ENCODE peak calls at places on chromosome 12, in ten cellular contexts. B is neural progenitor cell, M is A673, F is fibroblast of lung, T is spleen, Y is lower lobe of right lung, L is endothelial cell of umbilical vein, N is heart left ventricle, J is lung, D is cardiac muscle cell. O is an unnamed sample. For H3K4me1, the result is how much of the 10 kb centered on the place peaks cover.

GRCh38 chr12:70443274-70443673 is 77.2 kb downstream of the KCNMB4 start:
- DNase-seq in D (no peak), J (no peak), T (no peak), Y (no peak), F (no peak), B (no peak), L (peak), M (no peak), N (no peak), O (peak)

GRCh38 chr12:38289396-38289795 is 27.2 kb upstream of the ALG10B start:
- DNase-seq in B (no peak), J (no peak), T (no peak), M (no peak), Y (no peak), L (no peak), D (no peak), N (no peak), F (no peak), O (no peak)

GRCh38 chr12:96132819-96133218 is 61.4 kb upstream of the ELK3 start:
- DNase-seq in B (no peak), T (no peak), N (no peak), Y (no peak), F (no peak), L (peak), M (peak), D (no peak), J (no peak), O (no peak)

GRCh38 chr12:84117190-84117589 is 795.4 kb downstream of the SLC6A15 start:
- DNase-seq in B (no peak), D (no peak), T (no peak), F (no peak), Y (no peak), N (no peak), L (no peak), M (no peak), J (no peak), O (no peak)

GRCh38 chr12:15978431-15978950 is 67.4 kb downstream of the DERA start:
- DNase-seq in T (no peak), L (peak), N (no peak), B (no peak), J (no peak), Y (no peak), D (peak), F (peak), M (peak), O (peak)

GRCh38 chr12:108193922-108194321 is 64.8 kb downstream of the WSCD2 start:
- DNase-seq in F (peak), B (peak), J (peak), L (peak), T (no peak), N (no peak), Y (no peak), D (peak), M (peak), O (no peak)

GRCh38 chr12:481422-481821 is 21.7 kb downstream of the B4GALNT3 start:
- DNase-seq in F (peak), J (no peak), B (no peak), M (peak), N (peak), Y (no peak), L (no peak), D (peak), T (no peak), O (peak)

GRCh38 chr12:83102499-83102898 is 415.8 kb downstream of the TMTC2 start:
- DNase-seq in J (no peak), B (no peak), N (no peak), M (no peak), L (peak), F (peak), T (no peak), D (no peak), Y (no peak), O (peak)

GRCh38 chr12:48993787-48994186 is 5.4 kb downstream of the DDN start:
- DNase-seq in L (no peak), Y (no peak), D (no peak), B (no peak), F (no peak), N (no peak), M (no peak), T (no peak), J (no peak), O (no peak)

GRCh38 chr12:25313591-25313990 is 62.9 kb upstream of the KRAS start:
- DNase-seq in M (no peak), J (no peak), Y (no peak), F (no peak), D (no peak), T (no peak), N (no peak), L (no peak), B (no peak), O (peak)

GRCh38 chr12:129201029-129201428 is 347.8 kb downstream of the GLT1D1 start:
- DNase-seq in Y (no peak), M (no peak), J (no peak), D (no peak), B (no peak), F (no peak), L (no peak), T (no peak), N (no peak), O (no peak)

GRCh38 chr12:27922591-27923139 is 49.9 kb downstream of the PTHLH start:
- DNase-seq in J (no peak), B (no peak), M (no peak), F (peak), L (peak), N (peak), T (no peak), D (no peak), Y (no peak), O (peak)

GRCh38 chr12:71662861-71663560 is 637 bp downstream of the ZFC3H1 start:
- DNase-seq in F (peak), N (peak), Y (peak), T (peak), B (peak), M (peak), L (peak), D (peak), J (peak), O (peak)

GRCh38 chr12:50732591-50732990 is 31.3 kb upstream of the ATF1 start:
- DNase-seq in N (no peak), F (peak), M (no peak), J (no peak), B (no peak), L (no peak), D (no peak), Y (no peak), T (no peak), O (peak)

GRCh38 chr12:197911-198695 is 15.9 kb downstream of the SLC6A12 start:
- DNase-seq in J (no peak), M (no peak), F (no peak), B (no peak), T (peak), D (no peak), N (no peak), Y (no peak), L (no peak), O (no peak)

GRCh38 chr12:6541371-6542165 is 7.3 kb downstream of the GAPDH start:
- DNase-seq in Y (no peak), M (no peak), T (no peak), N (no peak), B (no peak), D (no peak), J (no peak), F (no peak), L (no peak), O (no peak)

GRCh38 chr12:6234214-6234613 is 34.0 kb downstream of the CD9 start:
- DNase-seq in Y (no peak), B (no peak), J (no peak), T (no peak), F (peak), N (no peak), M (no peak), L (no peak), D (no peak), O (peak)

GRCh38 chr12:94875525-94875924 is 128.0 kb downstream of the NDUFA12 start:
- DNase-seq in F (peak), J (no peak), M (no peak), T (no peak), B (peak), Y (no peak), D (peak), N (no peak), L (peak), O (no peak)

GRCh38 chr12:104596128-104596799 is 139.5 kb downstream of the CHST11 start:
- DNase-seq in J (peak), N (peak), D (no peak), L (no peak), T (no peak), B (no peak), Y (no peak), M (no peak), F (peak), O (peak)

GRCh38 chr12:20044304-20044703 is 324.0 kb upstream of the PDE3A start:
- DNase-seq in L (no peak), D (no peak), N (no peak), F (no peak), J (no peak), B (no peak), M (no peak), T (no peak), Y (no peak), O (no peak)

GRCh38 chr12:7096006-7096903 is 4.0 kb upstream of the C1R start:
- DNase-seq in D (no peak), J (no peak), Y (no peak), T (no peak), B (no peak), N (no peak), F (no peak), M (no peak), L (no peak), O (no peak)

GRCh38 chr12:41302979-41303403 is 114.9 kb downstream of the PDZRN4 start:
- DNase-seq in J (no peak), T (no peak), Y (no peak), F (no peak), L (no peak), N (no peak), M (no peak), B (no peak), D (no peak), O (no peak)

GRCh38 chr12:48973992-48974673 is 2.6 kb upstream of the WNT10B start:
- DNase-seq in L (peak), D (peak), M (no peak), F (peak), N (peak), B (peak), Y (peak), J (no peak), T (no peak), O (peak)

GRCh38 chr12:86138770-86139169 is 117.4 kb downstream of the MGAT4C start:
- DNase-seq in B (no peak), F (no peak), N (no peak), T (no peak), M (no peak), L (no peak), J (no peak), Y (no peak), D (no peak), O (no peak)

GRCh38 chr12:12505544-12506501 is 56.8 kb downstream of the DUSP16 start:
- DNase-seq in T (no peak), M (peak), D (no peak), F (peak), B (no peak), L (peak), J (no peak), Y (no peak), N (no peak), O (peak)

GRCh38 chr12:6917491-6918231 is 3.3 kb downstream of the ENO2 start:
- DNase-seq in D (no peak), B (no peak), L (no peak), M (no peak), N (no peak), T (peak), Y (peak), F (no peak), J (no peak), O (peak)

GRCh38 chr12:110001596-110001995 is 2.4 kb downstream of the ANKRD13A start:
- DNase-seq in N (no peak), Y (no peak), D (no peak), J (no peak), B (no peak), M (no peak), F (no peak), T (no peak), L (no peak), O (peak)
- H3K4me1 ChIP-seq in N (under half), Y (half or more), D (under half), J (under half), B (under half), M (under half), F (under half), T (half or more), L (under half), O (under half)

GRCh38 chr12:131835616-131836171 is 7.5 kb downstream of the MMP17 start:
- DNase-seq in M (no peak), F (no peak), J (no peak), D (no peak), B (no peak), Y (no peak), L (no peak), N (no peak), T (no peak), O (no peak)

GRCh38 chr12:131834798-131835615 is 6.8 kb downstream of the MMP17 start:
- DNase-seq in B (no peak), F (no peak), J (no peak), L (no peak), D (no peak), M (no peak), N (no peak), T (no peak), Y (no peak), O (no peak)

GRCh38 chr12:131833896-131834641 is 5.9 kb downstream of the MMP17 start:
- DNase-seq in T (no peak), L (no peak), D (no peak), Y (no peak), M (peak), B (peak), F (peak), N (no peak), J (no peak), O (peak)

GRCh38 chr12:131836714-131837397 is 8.7 kb downstream of the MMP17 start:
- DNase-seq in J (no peak), T (no peak), B (no peak), M (no peak), D (no peak), F (no peak), L (no peak), N (peak), Y (no peak), O (no peak)

GRCh38 chr12:131836193-131836592 is 8.0 kb downstream of the MMP17 start:
- DNase-seq in N (no peak), M (no peak), F (peak), L (peak), T (no peak), B (no peak), D (no peak), J (no peak), Y (no peak), O (no peak)
- TF ChIP-seq CTCF in N (peak), M (peak), F (peak), L (peak), T (no peak), B (peak), D (peak), J (no peak), Y (peak), O (peak)

GRCh38 chr12:10241781-10242180 is 29.1 kb downstream of the GABARAPL1 start:
- DNase-seq in M (peak), D (no peak), N (no peak), F (no peak), L (no peak), T (no peak), J (no peak), B (no peak), Y (no peak), O (no peak)
- H3K4me1 ChIP-seq in M (under half), D (under half), N (under half), F (under half), L (under half), T (under half), J (under half), B (under half), Y (under half), O (under half)

GRCh38 chr12:54285150-54286041 is 4.9 kb downstream of the HNRNPA1 start:
- DNase-seq in D (no peak), J (no peak), Y (no peak), F (no peak), L (no peak), M (no peak), T (no peak), N (no peak), B (no peak), O (no peak)
- TF ChIP-seq CTCF in D (peak), J (no peak), Y (peak), F (no peak), L (peak), M (peak), T (no peak), N (peak), B (peak), O (no peak)

GRCh38 chr12:57476162-57476992 is 3.3 kb downstream of the ARHGAP9 start:
- DNase-seq in T (peak), F (no peak), B (no peak), Y (peak), J (no peak), D (no peak), M (no peak), N (no peak), L (no peak), O (no peak)

GRCh38 chr12:57473886-57474285 is 5.8 kb downstream of the ARHGAP9 start:
- DNase-seq in N (no peak), B (no peak), J (no peak), T (peak), F (no peak), Y (no peak), M (no peak), D (no peak), L (no peak), O (no peak)

GRCh38 chr12:57474862-57475261 is 4.8 kb downstream of the ARHGAP9 start:
- DNase-seq in M (no peak), N (no peak), J (no peak), Y (no peak), F (no peak), D (no peak), L (no peak), T (peak), B (no peak), O (no peak)

GRCh38 chr12:57474430-57474829 is 5.2 kb downstream of the ARHGAP9 start:
- DNase-seq in D (no peak), M (no peak), N (peak), B (no peak), Y (no peak), J (no peak), F (no peak), T (peak), L (no peak), O (no peak)

GRCh38 chr12:57475271-57476161 is 4.2 kb downstream of the ARHGAP9 start:
- DNase-seq in J (no peak), M (no peak), D (peak), Y (no peak), L (no peak), T (peak), N (no peak), F (no peak), B (peak), O (no peak)
- H3K4me1 ChIP-seq in J (under half), M (under half), D (under half), Y (under half), L (under half), T (half or more), N (half or more), F (under half), B (under half), O (under half)

GRCh38 chr12:109899783-109900751 is at the start of gene TCHP:
- DNase-seq in D (peak), T (peak), M (peak), Y (peak), B (peak), F (peak), N (peak), J (peak), L (peak), O (peak)
- TF ChIP-seq CTCF in D (peak), T (no peak), M (peak), Y (peak), B (no peak), F (peak), N (peak), J (peak), L (peak), O (peak)

GRCh38 chr12:44389038-44389437 is 487.1 kb downstream of the NELL2 start:
- DNase-seq in F (no peak), M (no peak), D (no peak), L (no peak), N (no peak), T (no peak), B (no peak), J (no peak), Y (no peak), O (no peak)
- H3K4me1 ChIP-seq in F (under half), M (under half), D (under half), L (under half), N (under half), T (under half), B (under half), J (under half), Y (under half), O (under half)

O was measured in astrocyte.